ENCODE peak calls at places on chromosomes 1 and 21, in seven cellular contexts. C is endothelial cell; B is activated naive CD8-positive, alpha-beta T cell treated with anti-CD3 and anti-CD28 coated beads, Interleukin-2, amount 50 U/mL, for 16 hours; T is Right ventricle myocardium superior; G is SW 1271; E is NCI-H1105 treated with DMSO at 0.1 percent for 48 hours; S is mucosa of descending colon. U is an unnamed sample.

GRCh38 chr1:213374369-213374768 is 323.3 kb downstream of the RPS6KC1 start:
- DNase-seq in C (peak), B (no peak), T (peak), G (no peak), E (peak), S (peak), U (peak)

GRCh38 chr1:212749924-212750535 is 41.5 kb downstream of the NSL1 start:
- DNase-seq in C (no peak), B (no peak), T (no peak), G (no peak), E (peak), S (no peak), U (no peak)

GRCh38 chr1:30524840-30525617 is 198.4 kb downstream of the MATN1 start:
- DNase-seq in C (no peak), B (no peak), T (no peak), G (no peak), E (no peak), S (no peak), U (no peak)

GRCh38 chr1:60876952-60877351 is 205.4 kb upstream of the NFIA start:
- DNase-seq in C (no peak), B (no peak), T (no peak), G (no peak), E (no peak), S (no peak), U (no peak)

GRCh38 chr1:184302346-184302745 is 84.5 kb upstream of the C1orf21 start:
- DNase-seq in C (no peak), B (no peak), T (no peak), G (no peak), E (no peak), S (no peak), U (no peak)

GRCh38 chr1:246572795-246573194 is 6.5 kb downstream of the CNST start:
- DNase-seq in C (no peak), B (no peak), T (no peak), G (no peak), E (no peak), S (no peak), U (no peak)

GRCh38 chr1:116115476-116115875 is 4.3 kb downstream of the MAB21L3 start:
- DNase-seq in C (no peak), B (no peak), T (no peak), G (no peak), E (no peak), S (no peak), U (no peak)

GRCh38 chr1:37849480-37849879 is 9.9 kb downstream of the MTF1 start:
- DNase-seq in C (no peak), B (no peak), T (no peak), G (no peak), E (no peak), S (no peak), U (no peak)

GRCh38 chr21:46320331-46320801 is 3.3 kb downstream of the C21orf58 start:
- DNase-seq in C (no peak), B (no peak), T (no peak), G (no peak), E (no peak), S (no peak), U (no peak)

GRCh38 chr1:51327386-51327785 is 3.0 kb downstream of the TTC39A start:
- DNase-seq in C (no peak), B (no peak), T (no peak), G (no peak), E (no peak), S (no peak), U (no peak)

GRCh38 chr1:24902471-24902891 is 27.6 kb downstream of the RUNX3 start:
- DNase-seq in C (no peak), B (no peak), T (no peak), G (no peak), E (no peak), S (peak), U (no peak)

GRCh38 chr21:28550057-28550825 is 442.4 kb downstream of the LTN1 start:
- DNase-seq in C (no peak), B (no peak), T (no peak), G (no peak), E (no peak), S (no peak), U (no peak)

GRCh38 chr1:46480959-46481646 is 8.5 kb upstream of the DMBX1 start:
- DNase-seq in C (no peak), B (no peak), T (no peak), G (no peak), E (no peak), S (no peak), U (no peak)

GRCh38 chr1:53147171-53147570 is 4.7 kb upstream of the SLC1A7 start:
- DNase-seq in C (no peak), B (no peak), T (no peak), G (no peak), E (no peak), S (no peak), U (no peak)

GRCh38 chr1:162663589-162664030 is 31.3 kb downstream of the DDR2 start:
- DNase-seq in C (no peak), B (no peak), T (no peak), G (no peak), E (no peak), S (no peak), U (peak)

GRCh38 chr1:190001187-190001586 is 476.5 kb downstream of the BRINP3 start:
- DNase-seq in C (no peak), B (no peak), T (no peak), G (no peak), E (no peak), S (no peak), U (no peak)

GRCh38 chr1:70044832-70045231 is 160.5 kb downstream of the LRRC40 start:
- DNase-seq in C (no peak), B (no peak), T (no peak), G (no peak), E (no peak), S (no peak), U (no peak)

GRCh38 chr1:23393706-23394105 is 24.1 kb upstream of the ZNF436 start:
- DNase-seq in C (no peak), B (no peak), T (peak), G (no peak), E (no peak), S (peak), U (peak)

GRCh38 chr21:44618909-44619308 is 7.0 kb downstream of the KRTAP10-8 start:
- DNase-seq in C (no peak), B (peak), T (no peak), G (no peak), E (no peak), S (no peak), U (no peak)

GRCh38 chr1:10779841-10780240 is 16.6 kb downstream of the CASZ1 start:
- DNase-seq in C (no peak), B (no peak), T (no peak), G (no peak), E (peak), S (peak), U (no peak)

U was measured in body of pancreas.